ENCODE peak calls at places on chromosomes 6 and 20, in four cellular contexts. M, J, Z and B are unnamed samples.

GRCh38 chr20:40687384-40688128 is 1.5 kb downstream of the MAFB start:
- DNase-seq in M (peak), J (peak), Z (no peak), B (no peak)

GRCh38 chr6:158849899-158850806 is 31.0 kb upstream of the EZR start:
- DNase-seq in M (peak), J (peak), Z (peak), B (no peak)

GRCh38 chr20:46311039-46311650 is 2.8 kb upstream of the CDH22 start:
- DNase-seq in M (no peak), J (no peak), Z (no peak), B (no peak)

GRCh38 chr6:158048589-158048988 is 66.9 kb downstream of the SYNJ2 start:
- DNase-seq in M (no peak), J (no peak), Z (no peak), B (no peak)

GRCh38 chr6:145673504-145673903 is 61.8 kb downstream of the EPM2A start:
- DNase-seq in M (no peak), J (no peak), Z (no peak), B (no peak)

GRCh38 chr20:7790189-7790588 is 150.1 kb downstream of the HAO1 start:
- DNase-seq in M (peak), J (no peak), Z (no peak), B (peak)

GRCh38 chr6:3808759-3809514 is 40.2 kb upstream of the FAM50B start:
- DNase-seq in M (peak), J (peak), Z (no peak), B (peak)

GRCh38 chr6:11126876-11127275 is 15.4 kb upstream of the ERVFRD-1 start:
- DNase-seq in M (peak), J (no peak), Z (no peak), B (no peak)

GRCh38 chr20:19838495-19838894 is 80.4 kb downstream of the RIN2 start:
- DNase-seq in M (no peak), J (no peak), Z (no peak), B (no peak)

GRCh38 chr6:117733341-117733740 is 58.1 kb downstream of the NUS1 start:
- DNase-seq in M (no peak), J (no peak), Z (no peak), B (no peak)

GRCh38 chr20:23404196-23404595 is 17.1 kb downstream of the NAPB start:
- DNase-seq in M (peak), J (no peak), Z (no peak), B (no peak)

GRCh38 chr20:8043687-8044278 is 24.2 kb upstream of the TMX4 start:
- DNase-seq in M (peak), J (no peak), Z (peak), B (peak)

GRCh38 chr6:72322778-72323177 is 299.1 kb upstream of the KCNQ5 start:
- DNase-seq in M (peak), J (no peak), Z (no peak), B (no peak)

GRCh38 chr6:56642366-56643261 is at the start of gene DST:
- DNase-seq in M (peak), J (no peak), Z (no peak), B (peak)

GRCh38 chr6:5898563-5898962 is 108.2 kb downstream of the NRN1 start:
- DNase-seq in M (no peak), J (no peak), Z (no peak), B (no peak)

GRCh38 chr20:2507464-2507863 is 1.3 kb downstream of the ZNF343 start:
- DNase-seq in M (no peak), J (no peak), Z (no peak), B (no peak)

GRCh38 chr20:35468671-35469334 is 13.4 kb downstream of the CEP250 start:
- DNase-seq in M (no peak), J (no peak), Z (no peak), B (no peak)

GRCh38 chr6:157710604-157711003 is 112.4 kb upstream of the SNX9 start:
- DNase-seq in M (no peak), J (no peak), Z (no peak), B (no peak)

GRCh38 chr20:24149881-24150307 is 161.3 kb upstream of the GGTLC1 start:
- DNase-seq in M (no peak), J (no peak), Z (no peak), B (no peak)

GRCh38 chr6:42197574-42198362 is 3.0 kb upstream of the GUCA1B start:
- DNase-seq in M (peak), J (no peak), Z (no peak), B (no peak)

GRCh38 chr6:4776967-4777925 is 1.0 kb downstream of the CDYL start:
- DNase-seq in M (peak), J (no peak), Z (peak), B (no peak)

GRCh38 chr6:154500769-154501171 is 9.7 kb downstream of the CNKSR3 start:
- DNase-seq in M (no peak), J (no peak), Z (no peak), B (no peak)

GRCh38 chr20:32702706-32703425 is 29.1 kb upstream of the C20orf203 start:
- DNase-seq in M (no peak), J (no peak), Z (no peak), B (no peak)

GRCh38 chr6:82589509-82590206 is 226.0 kb downstream of the TPBG start:
- DNase-seq in M (peak), J (no peak), Z (no peak), B (peak)

GRCh38 chr6:33807606-33808005 is 3.8 kb upstream of the MLN start:
- DNase-seq in M (no peak), J (no peak), Z (no peak), B (no peak)

GRCh38 chr6:13924949-13925881 is at the start of gene RNF182:
- DNase-seq in M (no peak), J (no peak), Z (peak), B (no peak)

GRCh38 chr20:21640556-21640955 is 64.9 kb upstream of the PAX1 start:
- DNase-seq in M (no peak), J (no peak), Z (no peak), B (no peak)

GRCh38 chr20:58753267-58753928 is 60.8 kb downstream of the NPEPL1 start:
- DNase-seq in M (no peak), J (peak), Z (no peak), B (no peak)

GRCh38 chr20:34458631-34459030 is 57.6 kb upstream of the DYNLRB1 start:
- DNase-seq in M (peak), J (no peak), Z (no peak), B (no peak)

GRCh38 chr6:41427642-41428401 is 92.4 kb downstream of the NCR2 start:
- DNase-seq in M (peak), J (peak), Z (peak), B (no peak)

GRCh38 chr6:139161817-139162284 is 27.0 kb downstream of the HECA start:
- DNase-seq in M (peak), J (no peak), Z (peak), B (no peak)

GRCh38 chr6:79466222-79466834 is 70.9 kb downstream of the LCA5 start:
- DNase-seq in M (peak), J (no peak), Z (no peak), B (no peak)

GRCh38 chr6:166658115-166658791 is 31.2 kb upstream of the RPS6KA2 start:
- DNase-seq in M (no peak), J (no peak), Z (no peak), B (no peak)

GRCh38 chr20:40471261-40471629 is 217.8 kb downstream of the MAFB start:
- DNase-seq in M (no peak), J (no peak), Z (no peak), B (no peak)

GRCh38 chr6:154223296-154223695 is 133.3 kb downstream of the IPCEF1 start:
- DNase-seq in M (no peak), J (no peak), Z (no peak), B (no peak)

GRCh38 chr20:41222299-41222698 is 85.0 kb downstream of the PLCG1 start:
- DNase-seq in M (peak), J (no peak), Z (no peak), B (no peak)

GRCh38 chr6:168150551-168151444 is 71.8 kb upstream of the FRMD1 start:
- DNase-seq in M (no peak), J (peak), Z (peak), B (no peak)

GRCh38 chr6:52590634-52590985 is 13.8 kb upstream of the TRAM2 start:
- DNase-seq in M (peak), J (no peak), Z (no peak), B (no peak)

GRCh38 chr20:10783660-10784336 is 110.0 kb upstream of the JAG1 start:
- DNase-seq in M (peak), J (no peak), Z (no peak), B (no peak)

GRCh38 chr6:46490425-46491200 is 636 bp downstream of the RCAN2 start:
- DNase-seq in M (no peak), J (no peak), Z (peak), B (no peak)

GRCh38 chr6:36649086-36649485 is 29.4 kb upstream of the CDKN1A start:
- DNase-seq in M (no peak), J (no peak), Z (no peak), B (no peak)

GRCh38 chr6:36655073-36655847 is 23.3 kb upstream of the CDKN1A start:
- DNase-seq in M (peak), J (no peak), Z (no peak), B (no peak)

GRCh38 chr6:36649721-36650484 is 28.6 kb upstream of the CDKN1A start:
- DNase-seq in M (no peak), J (no peak), Z (no peak), B (no peak)

GRCh38 chr6:36650848-36651247 is 27.7 kb upstream of the CDKN1A start:
- DNase-seq in M (no peak), J (no peak), Z (peak), B (no peak)

GRCh38 chr6:36651659-36652379 is 26.7 kb upstream of the CDKN1A start:
- DNase-seq in M (no peak), J (no peak), Z (no peak), B (no peak)
- TF ChIP-seq CTCF in M (no peak), J (no peak), Z (no peak), B (no peak)

GRCh38 chr6:37299990-37300389 is 42.0 kb upstream of the TMEM217 start:
- DNase-seq in M (no peak), J (no peak), Z (no peak), B (no peak)
- TF ChIP-seq CTCF in M (no peak), J (no peak), Z (no peak), B (no peak)

GRCh38 chr20:43404880-43405279 is 52.8 kb upstream of the SRSF6 start:
- DNase-seq in M (no peak), J (peak), Z (no peak), B (no peak)
- TF ChIP-seq CTCF in M (peak), J (no peak), Z (peak), B (peak)

DNA sequence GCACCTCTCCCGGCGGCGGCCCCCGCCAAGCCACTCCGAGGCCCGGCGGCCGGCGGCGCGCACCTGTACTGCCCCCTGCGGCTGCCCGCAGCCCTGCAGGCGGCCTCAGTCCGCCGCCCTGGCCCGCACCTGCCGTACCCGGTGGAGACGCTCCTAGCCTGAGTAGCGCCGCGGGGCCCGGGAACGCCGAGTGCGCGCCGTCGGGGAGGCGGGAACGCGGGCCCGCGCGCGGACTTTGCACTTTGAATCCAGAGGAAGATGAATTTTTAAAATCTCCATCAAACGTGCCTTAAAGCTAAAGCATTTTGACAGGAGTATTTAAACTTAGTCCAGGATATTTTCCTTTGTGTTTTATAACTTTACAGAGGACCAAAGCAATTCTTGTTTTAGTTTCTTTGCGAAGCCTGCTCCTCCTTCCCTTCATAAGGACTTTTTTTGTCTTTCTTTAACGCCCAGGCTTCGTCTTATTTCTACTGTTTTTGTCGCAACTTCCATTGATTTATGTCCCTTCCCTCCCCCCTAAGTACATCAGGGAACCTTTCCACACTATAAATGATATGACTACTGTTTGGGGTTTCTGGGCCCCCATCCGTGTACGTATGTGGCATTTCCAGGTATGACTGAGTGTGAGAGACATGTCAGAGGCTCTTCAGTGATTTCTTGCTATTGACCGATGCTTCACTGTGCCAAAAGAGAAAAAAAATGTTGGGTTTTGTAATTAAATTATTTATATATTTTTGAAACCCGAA is 2.0 kb downstream of the FOXQ1 start:
- DNase-seq in M (no peak), J (no peak), Z (peak), B (no peak)
- TF ChIP-seq CTCF in M (peak), J (peak), Z (no peak), B (peak)

DNA sequence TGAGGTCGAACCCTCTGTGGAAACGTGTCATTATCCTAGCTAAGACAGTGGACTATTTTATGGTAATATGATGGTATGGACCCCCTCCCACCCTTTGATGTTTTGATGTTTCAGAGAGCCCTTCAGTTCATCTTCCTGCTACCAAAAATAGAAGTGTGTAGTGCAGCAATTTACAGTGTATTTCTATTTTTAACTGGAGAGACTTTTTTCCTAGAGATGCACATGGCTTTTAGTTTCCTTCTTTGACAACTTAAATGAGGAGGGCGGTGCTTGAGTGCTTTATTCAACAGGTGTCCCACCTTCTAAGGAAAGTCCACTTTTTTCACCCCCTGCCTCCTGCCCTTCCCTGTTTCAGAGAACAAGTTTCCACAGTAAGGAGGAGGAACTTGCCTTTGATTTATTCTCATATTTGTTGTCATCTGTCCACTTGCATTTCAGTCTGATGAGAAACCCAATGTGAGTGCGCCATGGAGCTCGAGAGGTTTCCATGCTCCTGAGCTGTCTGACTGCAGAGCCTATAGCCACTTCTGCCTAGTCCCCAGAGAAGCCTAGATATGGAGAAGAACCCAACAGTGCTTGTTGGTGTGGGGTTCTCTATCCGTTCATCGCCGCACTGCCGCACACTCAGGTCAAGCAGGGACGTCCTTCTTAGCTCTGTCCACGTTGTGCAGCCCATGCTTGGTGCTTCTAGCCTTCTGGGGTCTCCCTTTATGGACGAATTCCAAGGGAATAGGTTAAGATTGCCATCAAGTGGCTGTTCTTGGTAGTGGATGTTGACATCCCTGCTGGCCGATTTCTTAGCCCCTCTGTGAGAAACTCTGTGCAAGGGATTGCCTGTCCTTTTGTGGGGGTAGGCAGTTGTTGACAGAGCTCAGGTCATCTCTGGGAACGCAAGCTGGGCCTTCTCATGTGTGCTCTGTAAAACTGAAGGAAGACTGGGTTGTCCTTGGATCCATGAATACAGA is 144.2 kb downstream of the JARID2 start:
- DNase-seq in M (peak), J (no peak), Z (peak), B (no peak)
- TF ChIP-seq CTCF in M (peak), J (peak), Z (peak), B (peak)

GRCh38 chr20:63377256-63378114 is 16.3 kb upstream of the CHRNA4 start:
- DNase-seq in M (no peak), J (no peak), Z (no peak), B (no peak)
- TF ChIP-seq CTCF in M (no peak), J (no peak), Z (no peak), B (no peak)

GRCh38 chr6:120141601-120142000 is 792.0 kb upstream of the MAN1A1 start:
- DNase-seq in M (no peak), J (no peak), Z (no peak), B (no peak)

GRCh38 chr6:120147218-120147871 is 797.8 kb upstream of the MAN1A1 start:
- DNase-seq in M (no peak), J (no peak), Z (no peak), B (no peak)
- TF ChIP-seq CTCF in M (no peak), J (no peak), Z (no peak), B (no peak)

DNA sequence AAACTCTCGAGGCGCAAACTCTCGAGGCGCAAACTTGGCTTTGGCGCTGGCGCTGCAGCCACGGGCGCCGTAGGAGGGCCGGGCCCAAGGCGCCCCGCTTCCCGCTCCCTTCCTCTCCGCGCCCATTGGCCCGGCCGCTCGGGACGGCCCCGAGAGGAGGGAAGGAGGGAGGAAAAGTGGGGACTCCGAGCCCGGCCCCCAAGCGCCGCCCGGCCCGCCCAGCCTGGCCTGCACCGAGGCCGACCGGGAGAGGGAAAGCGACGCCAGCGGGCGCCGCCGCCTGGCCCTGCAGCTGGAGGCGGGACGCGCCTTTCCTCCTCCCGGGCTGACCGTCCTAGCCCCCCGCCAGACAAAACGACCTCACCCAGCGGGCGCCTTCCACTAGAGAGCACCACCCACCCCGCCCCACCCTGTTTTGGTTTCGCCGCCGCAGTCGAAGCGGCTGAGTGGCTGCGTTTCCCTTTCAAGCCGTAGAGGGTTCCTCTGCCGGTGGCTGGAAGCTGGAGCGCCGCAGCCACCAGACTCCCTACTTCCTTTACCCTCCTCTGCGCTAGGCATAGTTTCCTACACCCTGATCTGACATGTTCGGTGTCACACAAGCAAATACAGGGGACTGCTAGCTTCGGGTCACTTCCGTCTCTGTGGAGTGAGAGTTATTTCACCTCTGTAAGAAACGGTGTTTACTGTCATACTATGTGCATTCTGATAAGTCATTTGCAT is at the start of gene MBOAT1:
- DNase-seq in M (peak), J (peak), Z (peak), B (peak)
- TF ChIP-seq CTCF in M (no peak), J (no peak), Z (no peak), B (peak)